ENCODE peak calls at places on chromosomes 2 and 18, in four cellular contexts. F is tibial nerve, H is colonic mucosa, B is neuronal stem cell. A is an unnamed sample.

GRCh38 chr2:157868993-157869392 is 7.1 kb downstream of the ACVR1 start:
- DNase-seq in H (no peak), F (no peak), B (no peak), A (no peak)

GRCh38 chr2:230821991-230822520 is 42.7 kb upstream of the ITM2C start:
- DNase-seq in B (no peak), F (no peak), H (no peak), A (no peak)

GRCh38 chr2:24521162-24521857 is 30.3 kb downstream of the NCOA1 start:
- DNase-seq in H (no peak), B (no peak), F (no peak), A (no peak)

GRCh38 chr2:117523267-117523666 is 291.2 kb upstream of the DDX18 start:
- DNase-seq in F (peak), H (peak), B (no peak), A (no peak)

GRCh38 chr2:157786663-157787363 is 89.3 kb downstream of the ACVR1 start:
- DNase-seq in F (no peak), B (no peak), H (no peak), A (no peak)

GRCh38 chr2:118078734-118079133 is 9.5 kb upstream of the INSIG2 start:
- DNase-seq in B (no peak), F (no peak), H (no peak), A (no peak)

GRCh38 chr18:10518595-10519273 is 7.1 kb upstream of the NAPG start:
- DNase-seq in H (peak), F (peak), B (no peak), A (no peak)

GRCh38 chr2:159046966-159047365 is 78.5 kb downstream of the TANC1 start:
- DNase-seq in H (no peak), B (no peak), F (no peak), A (no peak)

GRCh38 chr2:38454081-38454480 is 77.0 kb upstream of the ATL2 start:
- DNase-seq in F (no peak), B (no peak), H (no peak), A (no peak)

GRCh38 chr2:31137211-31138036 is 816 bp downstream of the GALNT14 start:
- DNase-seq in B (peak), F (no peak), H (no peak), A (no peak)

GRCh38 chr2:147845608-147846002 is 776 bp downstream of the ACVR2A start:
- DNase-seq in H (no peak), B (no peak), F (no peak), A (no peak)

GRCh38 chr2:206984206-206984605 is 44.9 kb downstream of the CPO start:
- DNase-seq in H (no peak), F (no peak), B (no peak), A (no peak)

GRCh38 chr2:104876606-104877005 is 22.7 kb downstream of the POU3F3 start:
- DNase-seq in F (no peak), B (no peak), H (no peak), A (no peak)

GRCh38 chr18:50076245-50076644 is 118.7 kb downstream of the MYO5B start:
- DNase-seq in B (no peak), F (no peak), H (peak), A (no peak)

GRCh38 chr2:20592106-20593071 is 58.5 kb downstream of the HS1BP3 start:
- DNase-seq in H (no peak), F (peak), B (no peak), A (no peak)

GRCh38 chr2:42819160-42819559 is 26.8 kb upstream of the HAAO start:
- DNase-seq in B (no peak), F (no peak), H (peak), A (no peak)
- H3K27ac ChIP-seq in B (no peak), F (no peak), H (no peak), A (no peak)

GRCh38 chr2:120343433-120344105 is 2.4 kb upstream of the INHBB start:
- DNase-seq in F (peak), H (peak), B (peak), A (peak)

GRCh38 chr2:120343100-120343432 is 2.9 kb upstream of the INHBB start:
- DNase-seq in B (no peak), H (no peak), F (no peak), A (no peak)

GRCh38 chr2:120341977-120342376 is 4.0 kb upstream of the INHBB start:
- DNase-seq in F (no peak), H (no peak), B (no peak), A (no peak)

GRCh38 chr2:120344214-120344990 is 1.5 kb upstream of the INHBB start:
- DNase-seq in F (no peak), H (no peak), B (no peak), A (no peak)

DNA sequence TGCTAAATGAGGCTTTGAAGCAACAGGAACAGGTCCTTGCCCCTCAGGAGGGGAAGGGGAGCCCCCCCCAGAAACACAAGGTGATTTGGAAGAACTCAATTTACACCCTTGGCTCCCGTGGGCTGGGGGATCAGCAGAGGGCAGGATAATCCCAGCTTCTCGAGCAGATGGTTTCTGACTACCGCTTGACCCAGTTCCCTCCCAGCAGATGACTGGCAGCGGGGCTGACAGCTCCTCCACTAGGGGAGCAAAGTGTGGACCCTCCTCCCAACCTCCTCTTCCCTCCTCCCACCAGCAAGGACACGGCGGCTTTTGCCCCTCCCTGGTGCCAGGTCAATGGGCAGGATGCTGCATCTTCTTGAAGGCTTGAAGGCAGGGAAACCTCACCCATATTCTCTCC is 3.5 kb upstream of the INHBB start:
- DNase-seq in B (no peak), F (no peak), H (no peak), A (no peak)
- H3K27ac ChIP-seq in B (no peak), F (no peak), H (no peak), A (no peak)

GRCh38 chr2:64115808-64116598 is 28.2 kb downstream of the PELI1 start:
- DNase-seq in F (no peak), B (no peak), H (no peak), A (no peak)
- H3K27ac ChIP-seq in F (peak), B (no peak), H (peak), A (no peak)

DNA sequence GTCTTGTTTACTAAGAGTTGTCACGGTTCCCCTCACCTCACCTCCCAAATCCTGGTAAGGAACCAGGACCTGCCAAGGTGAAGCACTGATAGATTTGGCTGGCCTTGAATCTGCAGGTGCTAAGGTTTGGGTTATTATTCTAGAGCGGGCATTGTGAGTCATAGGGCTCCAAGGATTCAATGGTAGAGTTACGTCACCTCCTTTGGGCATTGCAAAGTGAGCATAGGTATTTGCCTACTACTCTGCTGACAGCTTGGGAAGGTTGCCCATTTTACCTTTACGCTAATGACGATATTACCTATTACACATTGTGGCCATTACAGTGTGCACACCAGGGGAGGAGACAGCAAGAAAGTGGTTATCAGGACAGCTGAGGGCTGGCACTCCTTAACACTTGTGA is 59.3 kb downstream of the SETBP1 start:
- DNase-seq in F (no peak), B (no peak), H (no peak), A (no peak)
- H3K27ac ChIP-seq in F (no peak), B (no peak), H (no peak), A (no peak)

GRCh38 chr2:15938803-15939555 is 1.4 kb upstream of the MYCN start:
- DNase-seq in B (no peak), F (no peak), H (no peak), A (no peak)
- H3K27ac ChIP-seq in B (no peak), F (no peak), H (no peak), A (no peak)

GRCh38 chr18:61731169-61731568 is 161.6 kb downstream of the RNF152 start:
- DNase-seq in H (no peak), B (no peak), F (no peak), A (no peak)

GRCh38 chr18:61735564-61736102 is 157.2 kb downstream of the RNF152 start:
- DNase-seq in B (no peak), H (peak), F (no peak), A (no peak)

GRCh38 chr18:61732854-61733253 is 160.0 kb downstream of the RNF152 start:
- DNase-seq in H (no peak), F (no peak), B (no peak), A (no peak)

GRCh38 chr18:61736168-61736567 is 156.6 kb downstream of the RNF152 start:
- DNase-seq in H (no peak), B (no peak), F (no peak), A (no peak)

DNA sequence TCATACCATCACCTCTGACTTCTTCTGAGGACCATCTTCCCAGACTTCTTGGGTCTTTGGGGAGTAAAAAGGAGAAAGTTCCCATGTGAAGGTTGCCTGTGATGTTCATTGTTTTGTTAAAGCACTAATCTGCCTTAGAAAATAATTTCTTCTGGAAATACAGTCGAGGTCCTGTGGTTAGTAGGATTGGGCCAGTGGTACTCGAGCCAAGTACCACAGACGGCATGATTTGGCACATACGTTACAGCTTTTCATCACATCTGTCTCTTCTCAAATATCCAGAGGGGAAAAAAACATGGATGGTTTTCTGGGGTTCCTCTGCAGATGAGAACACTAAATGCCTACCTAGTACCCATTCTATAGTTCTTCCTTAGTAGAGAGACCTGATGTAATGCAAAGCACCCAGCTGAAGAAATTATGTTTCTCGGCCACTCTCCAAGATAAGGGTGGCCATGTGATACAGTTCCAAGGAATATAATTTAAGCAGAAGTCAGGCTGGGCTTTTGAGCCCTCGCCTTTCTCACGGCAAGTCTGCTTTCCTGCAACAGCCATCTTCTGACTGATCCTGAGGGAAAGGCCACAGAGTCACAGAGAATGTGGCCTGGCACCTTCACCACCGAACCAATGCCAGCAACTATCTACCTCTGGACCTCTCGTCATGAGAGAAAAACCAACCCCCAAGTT is 161.0 kb downstream of the RNF152 start:
- DNase-seq in F (no peak), H (no peak), B (no peak), A (no peak)
- H3K27ac ChIP-seq in F (no peak), H (no peak), B (no peak), A (no peak)

DNA sequence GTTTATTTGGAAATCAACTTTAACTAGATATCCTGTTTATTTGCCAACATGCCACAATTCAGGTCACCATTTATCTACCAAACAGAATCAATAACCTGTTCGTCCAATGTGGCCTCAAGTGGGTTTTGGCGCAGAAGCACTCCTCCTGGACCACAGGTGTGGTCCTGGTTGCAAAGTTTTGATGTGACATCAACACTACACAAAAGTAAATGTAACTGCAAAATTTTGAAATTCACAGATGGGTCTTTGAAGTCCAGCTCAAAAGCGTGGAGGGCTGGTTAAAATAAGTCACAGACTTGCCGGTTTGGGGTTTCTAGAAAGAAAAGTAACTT is 474 bp upstream of the GCA start:
- DNase-seq in H (no peak), F (no peak), B (no peak), A (no peak)
- H3K27ac ChIP-seq in H (peak), F (no peak), B (no peak), A (peak)

A was measured in Panc1.